ENCODE peak calls at places on chromosomes 5 and 9, in five cellular contexts. B is ELR, G is hepatic stellate cell, U is gastrocnemius medialis, O is H7. J is an unnamed sample.
A peak's percentile ranks its signal among the peaks of the same experiment; 100 is the strongest.

GRCh38 chr9:104725014-104725413 is 22.5 kb upstream of the NIPSNAP3A start:
- DNase-seq in B (no peak), G (no peak), U (no peak), O (no peak), J (no peak)

GRCh38 chr9:73135394-73135793 is 16.3 kb upstream of the ANXA1 start:
- DNase-seq in B (peak; percentile 46), G (no peak), U (no peak), O (no peak), J (no peak)

GRCh38 chr5:1416856-1417469 is 28.3 kb downstream of the SLC6A3 start:
- DNase-seq in B (no peak), G (no peak), U (no peak), O (no peak), J (no peak)

GRCh38 chr9:26833792-26834191 is 58.8 kb downstream of the CAAP1 start:
- DNase-seq in B (peak; percentile 14), G (no peak), U (no peak), O (peak; percentile 5), J (no peak)

GRCh38 chr5:163354685-163355084 is 82.7 kb upstream of the CCNG1 start:
- DNase-seq in B (no peak), G (no peak), U (no peak), O (no peak), J (no peak)

GRCh38 chr9:93950619-93951601 is 4.2 kb downstream of the BARX1 start:
- DNase-seq in B (peak; percentile 31), G (peak; percentile 59), U (no peak), O (peak; percentile 85), J (no peak)

GRCh38 chr5:77101298-77101697 is 14.2 kb upstream of the ZBED3 start:
- DNase-seq in B (peak; percentile 70), G (peak; percentile 33), U (no peak), O (no peak), J (peak; percentile 33)

GRCh38 chr5:61307196-61307590 is 24.9 kb upstream of the ZSWIM6 start:
- DNase-seq in B (no peak), G (no peak), U (no peak), O (no peak), J (no peak)

GRCh38 chr9:1969898-1970297 is 45.2 kb upstream of the SMARCA2 start:
- DNase-seq in B (no peak), G (no peak), U (no peak), O (no peak), J (no peak)

GRCh38 chr5:4758550-4758949 is 381.6 kb upstream of the ADAMTS16 start:
- DNase-seq in B (no peak), G (no peak), U (no peak), O (no peak), J (no peak)

GRCh38 chr5:115096034-115096769 is 73.5 kb downstream of the TRIM36 start:
- DNase-seq in B (peak; percentile 46), G (no peak), U (no peak), O (no peak), J (no peak)

GRCh38 chr5:138953370-138954256 is 78.5 kb upstream of the LRRTM2 start:
- DNase-seq in B (no peak), G (peak; percentile 89), U (peak; percentile 75), O (peak; percentile 61), J (no peak)

GRCh38 chr5:108521841-108522506 is 140.1 kb upstream of the FBXL17 start:
- DNase-seq in B (peak; percentile 76), G (peak; percentile 32), U (no peak), O (peak; percentile 40), J (peak; percentile 42)

GRCh38 chr5:94613583-94613982 is 4.8 kb downstream of the KIAA0825 start:
- DNase-seq in B (peak; percentile 58), G (no peak), U (no peak), O (peak; percentile 5), J (no peak)

GRCh38 chr5:23367863-23368262 is 139.5 kb upstream of the PRDM9 start:
- DNase-seq in B (no peak), G (no peak), U (no peak), O (no peak), J (peak; percentile 8)

GRCh38 chr5:107952450-107952849 is 281.7 kb upstream of the EFNA5 start:
- DNase-seq in B (no peak), G (no peak), U (no peak), O (no peak), J (no peak)

GRCh38 chr9:109297899-109298298 is 23.0 kb downstream of the EPB41L4B start:
- DNase-seq in B (peak; percentile 88), G (no peak), U (no peak), O (no peak), J (no peak)

GRCh38 chr5:82537646-82538306 is 259.6 kb upstream of the RPS23 start:
- DNase-seq in B (no peak), G (no peak), U (no peak), O (no peak), J (no peak)

GRCh38 chr9:95877984-95878383 is 2.5 kb downstream of the ERCC6L2 start:
- DNase-seq in B (no peak), G (no peak), U (no peak), O (no peak), J (no peak)

GRCh38 chr9:96567203-96567700 is 52.4 kb downstream of the CDC14B start:
- DNase-seq in B (no peak), G (peak; percentile 50), U (no peak), O (no peak), J (peak; percentile 40)

GRCh38 chr9:124066783-124067563 is 55.4 kb downstream of the LHX2 start:
- DNase-seq in B (no peak), G (no peak), U (no peak), O (no peak), J (no peak)

GRCh38 chr5:81167544-81167943 is 65.6 kb upstream of the CKMT2 start:
- DNase-seq in B (no peak), G (no peak), U (no peak), O (no peak), J (no peak)

GRCh38 chr5:82360043-82360442 is 81.9 kb upstream of the RPS23 start:
- DNase-seq in B (no peak), G (no peak), U (no peak), O (no peak), J (no peak)

GRCh38 chr9:129362287-129363098 is 184.4 kb upstream of the IER5L start:
- DNase-seq in B (no peak), G (no peak), U (no peak), O (no peak), J (no peak)

J was measured in HTR-8/SVneo.